ENCODE peak calls at places on chromosome 6, in five cellular contexts. One of them, this sample, is unnamed.

GRCh38 chr6:19413323-19413722 is 423.8 kb upstream of the ID4 start:
- DNase-seq in EL: peak
- DNase-seq in stimulated activated CD4-positive, alpha-beta T cell treated with anti-CD3 and anti-CD28 coated beads, TNF-alpha, amount 100 ng/mL, for 24 hours: no peak
- DNase-seq in left cardiac atrium: no peak
- DNase-seq in endothelial cell: no peak
- DNase-seq in this sample: no peak

GRCh38 chr6:68718379-68719073 is 83.4 kb downstream of the ADGRB3 start:
- DNase-seq in left cardiac atrium: no peak
- DNase-seq in EL: no peak
- DNase-seq in endothelial cell: no peak
- DNase-seq in stimulated activated CD4-positive, alpha-beta T cell treated with anti-CD3 and anti-CD28 coated beads, TNF-alpha, amount 100 ng/mL, for 24 hours: no peak
- DNase-seq in this sample: peak

GRCh38 chr6:15626878-15627683 is 35.7 kb downstream of the DTNBP1 start:
- DNase-seq in endothelial cell: no peak
- DNase-seq in stimulated activated CD4-positive, alpha-beta T cell treated with anti-CD3 and anti-CD28 coated beads, TNF-alpha, amount 100 ng/mL, for 24 hours: no peak
- DNase-seq in left cardiac atrium: no peak
- DNase-seq in EL: no peak
- DNase-seq in this sample: no peak

GRCh38 chr6:20866940-20867630 is 332.8 kb downstream of the CDKAL1 start:
- DNase-seq in left cardiac atrium: no peak
- DNase-seq in EL: no peak
- DNase-seq in stimulated activated CD4-positive, alpha-beta T cell treated with anti-CD3 and anti-CD28 coated beads, TNF-alpha, amount 100 ng/mL, for 24 hours: no peak
- DNase-seq in endothelial cell: no peak
- DNase-seq in this sample: no peak

GRCh38 chr6:159844737-159845645 is 44.9 kb downstream of the PNLDC1 start:
- DNase-seq in EL: no peak
- DNase-seq in left cardiac atrium: no peak
- DNase-seq in stimulated activated CD4-positive, alpha-beta T cell treated with anti-CD3 and anti-CD28 coated beads, TNF-alpha, amount 100 ng/mL, for 24 hours: no peak
- DNase-seq in endothelial cell: no peak
- DNase-seq in this sample: no peak

GRCh38 chr6:122347251-122347650 is 52.2 kb upstream of the HSF2 start:
- DNase-seq in left cardiac atrium: no peak
- DNase-seq in endothelial cell: no peak
- DNase-seq in stimulated activated CD4-positive, alpha-beta T cell treated with anti-CD3 and anti-CD28 coated beads, TNF-alpha, amount 100 ng/mL, for 24 hours: no peak
- DNase-seq in EL: no peak
- DNase-seq in this sample: peak

GRCh38 chr6:76694779-76695178 is 622.3 kb upstream of the IMPG1 start:
- DNase-seq in left cardiac atrium: no peak
- DNase-seq in stimulated activated CD4-positive, alpha-beta T cell treated with anti-CD3 and anti-CD28 coated beads, TNF-alpha, amount 100 ng/mL, for 24 hours: no peak
- DNase-seq in endothelial cell: no peak
- DNase-seq in EL: no peak
- DNase-seq in this sample: no peak

GRCh38 chr6:153121311-153121710 is 9.8 kb downstream of the RGS17 start:
- DNase-seq in endothelial cell: no peak
- DNase-seq in stimulated activated CD4-positive, alpha-beta T cell treated with anti-CD3 and anti-CD28 coated beads, TNF-alpha, amount 100 ng/mL, for 24 hours: no peak
- DNase-seq in left cardiac atrium: no peak
- DNase-seq in EL: no peak
- DNase-seq in this sample: no peak

GRCh38 chr6:69610073-69610472 is 186.7 kb downstream of the LMBRD1 start:
- DNase-seq in stimulated activated CD4-positive, alpha-beta T cell treated with anti-CD3 and anti-CD28 coated beads, TNF-alpha, amount 100 ng/mL, for 24 hours: no peak
- DNase-seq in EL: no peak
- DNase-seq in endothelial cell: no peak
- DNase-seq in left cardiac atrium: no peak
- DNase-seq in this sample: no peak

GRCh38 chr6:70537266-70537665 is 29.5 kb upstream of the SDHAF4 start:
- DNase-seq in EL: no peak
- DNase-seq in left cardiac atrium: no peak
- DNase-seq in stimulated activated CD4-positive, alpha-beta T cell treated with anti-CD3 and anti-CD28 coated beads, TNF-alpha, amount 100 ng/mL, for 24 hours: no peak
- DNase-seq in endothelial cell: no peak
- DNase-seq in this sample: no peak

GRCh38 chr6:122868137-122868536 is 79.1 kb downstream of the SMPDL3A start:
- DNase-seq in endothelial cell: no peak
- DNase-seq in stimulated activated CD4-positive, alpha-beta T cell treated with anti-CD3 and anti-CD28 coated beads, TNF-alpha, amount 100 ng/mL, for 24 hours: no peak
- DNase-seq in left cardiac atrium: no peak
- DNase-seq in EL: no peak
- DNase-seq in this sample: no peak

GRCh38 chr6:30490031-30490876 is 945 bp downstream of the HLA-E start:
- DNase-seq in EL: peak
- DNase-seq in left cardiac atrium: peak
- DNase-seq in stimulated activated CD4-positive, alpha-beta T cell treated with anti-CD3 and anti-CD28 coated beads, TNF-alpha, amount 100 ng/mL, for 24 hours: peak
- DNase-seq in endothelial cell: peak
- DNase-seq in this sample: peak

GRCh38 chr6:37818536-37819176 is 871 bp upstream of the ZFAND3 start:
- DNase-seq in endothelial cell: peak
- DNase-seq in EL: peak
- DNase-seq in stimulated activated CD4-positive, alpha-beta T cell treated with anti-CD3 and anti-CD28 coated beads, TNF-alpha, amount 100 ng/mL, for 24 hours: peak
- DNase-seq in left cardiac atrium: peak
- DNase-seq in this sample: peak

GRCh38 chr6:90403489-90404381 is 107.1 kb upstream of the BACH2 start:
- DNase-seq in endothelial cell: no peak
- DNase-seq in EL: peak
- DNase-seq in left cardiac atrium: peak
- DNase-seq in stimulated activated CD4-positive, alpha-beta T cell treated with anti-CD3 and anti-CD28 coated beads, TNF-alpha, amount 100 ng/mL, for 24 hours: no peak
- DNase-seq in this sample: peak

GRCh38 chr6:90005048-90005827 is 111.0 kb downstream of the GJA10 start:
- DNase-seq in EL: no peak
- DNase-seq in stimulated activated CD4-positive, alpha-beta T cell treated with anti-CD3 and anti-CD28 coated beads, TNF-alpha, amount 100 ng/mL, for 24 hours: no peak
- DNase-seq in endothelial cell: no peak
- DNase-seq in left cardiac atrium: no peak
- DNase-seq in this sample: no peak

GRCh38 chr6:145569140-145569539 is 166.2 kb downstream of the EPM2A start:
- DNase-seq in EL: peak
- DNase-seq in endothelial cell: no peak
- DNase-seq in stimulated activated CD4-positive, alpha-beta T cell treated with anti-CD3 and anti-CD28 coated beads, TNF-alpha, amount 100 ng/mL, for 24 hours: no peak
- DNase-seq in left cardiac atrium: no peak
- DNase-seq in this sample: peak

GRCh38 chr6:26389349-26389799 is 6.5 kb downstream of the BTN2A2 start:
- DNase-seq in left cardiac atrium: no peak
- DNase-seq in EL: peak
- DNase-seq in endothelial cell: no peak
- DNase-seq in stimulated activated CD4-positive, alpha-beta T cell treated with anti-CD3 and anti-CD28 coated beads, TNF-alpha, amount 100 ng/mL, for 24 hours: no peak
- DNase-seq in this sample: no peak

GRCh38 chr6:100228437-100229424 is 234.7 kb upstream of the MCHR2 start:
- DNase-seq in stimulated activated CD4-positive, alpha-beta T cell treated with anti-CD3 and anti-CD28 coated beads, TNF-alpha, amount 100 ng/mL, for 24 hours: no peak
- DNase-seq in left cardiac atrium: peak
- DNase-seq in EL: peak
- DNase-seq in endothelial cell: peak
- DNase-seq in this sample: peak

GRCh38 chr6:43876602-43877001 is 106.6 kb downstream of the VEGFA start:
- DNase-seq in EL: no peak
- DNase-seq in stimulated activated CD4-positive, alpha-beta T cell treated with anti-CD3 and anti-CD28 coated beads, TNF-alpha, amount 100 ng/mL, for 24 hours: no peak
- DNase-seq in left cardiac atrium: no peak
- DNase-seq in endothelial cell: no peak
- DNase-seq in this sample: no peak